ENCODE peak calls at places on chromosomes 11 and 22, in nine cellular contexts. One of them, this sample, is unnamed.

GRCh38 chr22:36103891-36104290 is 56.7 kb downstream of the APOL3 start:
- DNase-seq in Ammon's horn: no peak
- DNase-seq in activated T-helper 1 cell treated with anti-CD3 and anti-CD28 coated beads, Interleukin-12 subunit alpha, Interleukin-12 subunit beta, Interleukin-2, Interleukin-4 antibody, amounts not matched to agents 30 ng/mL and 10 ng/mL and 1 ng/mL, durations not matched to agents 14 hours and 24 hours and 36 hours: no peak
- DNase-seq in CD8-positive, alpha-beta T cell: no peak
- DNase-seq in GM13976: no peak
- DNase-seq in fibroblast of pulmonary artery: no peak
- DNase-seq in IMR-90: no peak
- DNase-seq in stimulated activated CD4-positive, alpha-beta T cell treated with anti-CD3 and anti-CD28 coated beads, TNF-alpha, amount 100 ng/mL, for 24 hours: no peak
- DNase-seq in HFFc6: no peak
- DNase-seq in this sample: no peak

GRCh38 chr11:61814958-61815789 is 1.6 kb downstream of the FADS1 start:
- DNase-seq in stimulated activated CD4-positive, alpha-beta T cell treated with anti-CD3 and anti-CD28 coated beads, TNF-alpha, amount 100 ng/mL, for 24 hours: peak; percentile 59
- DNase-seq in activated T-helper 1 cell treated with anti-CD3 and anti-CD28 coated beads, Interleukin-12 subunit alpha, Interleukin-12 subunit beta, Interleukin-2, Interleukin-4 antibody, amounts not matched to agents 30 ng/mL and 10 ng/mL and 1 ng/mL, durations not matched to agents 14 hours and 24 hours and 36 hours: peak; percentile 79
- DNase-seq in fibroblast of pulmonary artery: peak; percentile 97
- DNase-seq in HFFc6: peak; percentile 94
- DNase-seq in GM13976: peak; percentile 96
- DNase-seq in CD8-positive, alpha-beta T cell: peak; percentile 32
- DNase-seq in IMR-90: peak; percentile 95
- DNase-seq in Ammon's horn: peak; percentile 98
- DNase-seq in this sample: peak; percentile 74

GRCh38 chr11:15724611-15725010 is 609.9 kb downstream of the INSC start:
- DNase-seq in fibroblast of pulmonary artery: no peak
- DNase-seq in IMR-90: peak; percentile 67
- DNase-seq in Ammon's horn: no peak
- DNase-seq in CD8-positive, alpha-beta T cell: no peak
- DNase-seq in activated T-helper 1 cell treated with anti-CD3 and anti-CD28 coated beads, Interleukin-12 subunit alpha, Interleukin-12 subunit beta, Interleukin-2, Interleukin-4 antibody, amounts not matched to agents 30 ng/mL and 10 ng/mL and 1 ng/mL, durations not matched to agents 14 hours and 24 hours and 36 hours: no peak
- DNase-seq in GM13976: no peak
- DNase-seq in HFFc6: no peak
- DNase-seq in stimulated activated CD4-positive, alpha-beta T cell treated with anti-CD3 and anti-CD28 coated beads, TNF-alpha, amount 100 ng/mL, for 24 hours: no peak
- DNase-seq in this sample: no peak

GRCh38 chr22:46069518-46070214 is 80.7 kb upstream of the PPARA start:
- DNase-seq in activated T-helper 1 cell treated with anti-CD3 and anti-CD28 coated beads, Interleukin-12 subunit alpha, Interleukin-12 subunit beta, Interleukin-2, Interleukin-4 antibody, amounts not matched to agents 30 ng/mL and 10 ng/mL and 1 ng/mL, durations not matched to agents 14 hours and 24 hours and 36 hours: no peak
- DNase-seq in stimulated activated CD4-positive, alpha-beta T cell treated with anti-CD3 and anti-CD28 coated beads, TNF-alpha, amount 100 ng/mL, for 24 hours: peak; percentile 46
- DNase-seq in fibroblast of pulmonary artery: peak; percentile 94
- DNase-seq in Ammon's horn: peak; percentile 90
- DNase-seq in IMR-90: peak; percentile 91
- DNase-seq in CD8-positive, alpha-beta T cell: peak; percentile 43
- DNase-seq in GM13976: no peak
- DNase-seq in HFFc6: peak; percentile 85
- DNase-seq in this sample: peak; percentile 71

GRCh38 chr11:30876656-30877371 is 290.7 kb upstream of the MPPED2 start:
- DNase-seq in Ammon's horn: no peak
- DNase-seq in stimulated activated CD4-positive, alpha-beta T cell treated with anti-CD3 and anti-CD28 coated beads, TNF-alpha, amount 100 ng/mL, for 24 hours: no peak
- DNase-seq in activated T-helper 1 cell treated with anti-CD3 and anti-CD28 coated beads, Interleukin-12 subunit alpha, Interleukin-12 subunit beta, Interleukin-2, Interleukin-4 antibody, amounts not matched to agents 30 ng/mL and 10 ng/mL and 1 ng/mL, durations not matched to agents 14 hours and 24 hours and 36 hours: no peak
- DNase-seq in fibroblast of pulmonary artery: peak; percentile 62
- DNase-seq in CD8-positive, alpha-beta T cell: no peak
- DNase-seq in IMR-90: no peak
- DNase-seq in HFFc6: no peak
- DNase-seq in GM13976: no peak
- DNase-seq in this sample: no peak

GRCh38 chr22:24289781-24290181 is 19.1 kb downstream of the SPECC1L start:
- DNase-seq in activated T-helper 1 cell treated with anti-CD3 and anti-CD28 coated beads, Interleukin-12 subunit alpha, Interleukin-12 subunit beta, Interleukin-2, Interleukin-4 antibody, amounts not matched to agents 30 ng/mL and 10 ng/mL and 1 ng/mL, durations not matched to agents 14 hours and 24 hours and 36 hours: no peak
- DNase-seq in HFFc6: peak; percentile 23
- DNase-seq in fibroblast of pulmonary artery: peak; percentile 9
- DNase-seq in Ammon's horn: no peak
- DNase-seq in stimulated activated CD4-positive, alpha-beta T cell treated with anti-CD3 and anti-CD28 coated beads, TNF-alpha, amount 100 ng/mL, for 24 hours: no peak
- DNase-seq in CD8-positive, alpha-beta T cell: no peak
- DNase-seq in GM13976: no peak
- DNase-seq in IMR-90: no peak
- DNase-seq in this sample: no peak

GRCh38 chr11:4038973-4039372 is 55.6 kb upstream of the RRM1 start:
- DNase-seq in IMR-90: peak; percentile 71
- DNase-seq in GM13976: no peak
- DNase-seq in fibroblast of pulmonary artery: no peak
- DNase-seq in activated T-helper 1 cell treated with anti-CD3 and anti-CD28 coated beads, Interleukin-12 subunit alpha, Interleukin-12 subunit beta, Interleukin-2, Interleukin-4 antibody, amounts not matched to agents 30 ng/mL and 10 ng/mL and 1 ng/mL, durations not matched to agents 14 hours and 24 hours and 36 hours: no peak
- DNase-seq in HFFc6: peak; percentile 29
- DNase-seq in stimulated activated CD4-positive, alpha-beta T cell treated with anti-CD3 and anti-CD28 coated beads, TNF-alpha, amount 100 ng/mL, for 24 hours: no peak
- DNase-seq in Ammon's horn: no peak
- DNase-seq in CD8-positive, alpha-beta T cell: no peak
- DNase-seq in this sample: peak; percentile 48

GRCh38 chr11:75240381-75241035 is at the start of gene TPBGL:
- DNase-seq in activated T-helper 1 cell treated with anti-CD3 and anti-CD28 coated beads, Interleukin-12 subunit alpha, Interleukin-12 subunit beta, Interleukin-2, Interleukin-4 antibody, amounts not matched to agents 30 ng/mL and 10 ng/mL and 1 ng/mL, durations not matched to agents 14 hours and 24 hours and 36 hours: no peak
- DNase-seq in fibroblast of pulmonary artery: no peak
- DNase-seq in IMR-90: no peak
- DNase-seq in stimulated activated CD4-positive, alpha-beta T cell treated with anti-CD3 and anti-CD28 coated beads, TNF-alpha, amount 100 ng/mL, for 24 hours: peak; percentile 32
- DNase-seq in HFFc6: no peak
- DNase-seq in CD8-positive, alpha-beta T cell: no peak
- DNase-seq in GM13976: no peak
- DNase-seq in Ammon's horn: no peak
- DNase-seq in this sample: no peak

GRCh38 chr22:33325232-33326004 is 267.2 kb upstream of the SYN3 start:
- DNase-seq in fibroblast of pulmonary artery: no peak
- DNase-seq in CD8-positive, alpha-beta T cell: no peak
- DNase-seq in GM13976: peak; percentile 71
- DNase-seq in activated T-helper 1 cell treated with anti-CD3 and anti-CD28 coated beads, Interleukin-12 subunit alpha, Interleukin-12 subunit beta, Interleukin-2, Interleukin-4 antibody, amounts not matched to agents 30 ng/mL and 10 ng/mL and 1 ng/mL, durations not matched to agents 14 hours and 24 hours and 36 hours: no peak
- DNase-seq in stimulated activated CD4-positive, alpha-beta T cell treated with anti-CD3 and anti-CD28 coated beads, TNF-alpha, amount 100 ng/mL, for 24 hours: no peak
- DNase-seq in HFFc6: no peak
- DNase-seq in Ammon's horn: no peak
- DNase-seq in IMR-90: no peak
- DNase-seq in this sample: no peak

GRCh38 chr22:46212195-46212594 is 37.9 kb downstream of the CDPF1 start:
- DNase-seq in IMR-90: no peak
- DNase-seq in GM13976: no peak
- DNase-seq in Ammon's horn: no peak
- DNase-seq in stimulated activated CD4-positive, alpha-beta T cell treated with anti-CD3 and anti-CD28 coated beads, TNF-alpha, amount 100 ng/mL, for 24 hours: no peak
- DNase-seq in fibroblast of pulmonary artery: no peak
- DNase-seq in HFFc6: no peak
- DNase-seq in activated T-helper 1 cell treated with anti-CD3 and anti-CD28 coated beads, Interleukin-12 subunit alpha, Interleukin-12 subunit beta, Interleukin-2, Interleukin-4 antibody, amounts not matched to agents 30 ng/mL and 10 ng/mL and 1 ng/mL, durations not matched to agents 14 hours and 24 hours and 36 hours: no peak
- DNase-seq in CD8-positive, alpha-beta T cell: no peak
- DNase-seq in this sample: no peak

GRCh38 chr22:37913233-37913721 is 7.2 kb downstream of the MICALL1 start:
- DNase-seq in activated T-helper 1 cell treated with anti-CD3 and anti-CD28 coated beads, Interleukin-12 subunit alpha, Interleukin-12 subunit beta, Interleukin-2, Interleukin-4 antibody, amounts not matched to agents 30 ng/mL and 10 ng/mL and 1 ng/mL, durations not matched to agents 14 hours and 24 hours and 36 hours: no peak
- DNase-seq in HFFc6: no peak
- DNase-seq in fibroblast of pulmonary artery: no peak
- DNase-seq in stimulated activated CD4-positive, alpha-beta T cell treated with anti-CD3 and anti-CD28 coated beads, TNF-alpha, amount 100 ng/mL, for 24 hours: no peak
- DNase-seq in Ammon's horn: no peak
- DNase-seq in IMR-90: no peak
- DNase-seq in CD8-positive, alpha-beta T cell: no peak
- DNase-seq in GM13976: no peak
- DNase-seq in this sample: no peak

GRCh38 chr11:70270877-70271634 is 566 bp downstream of the PPFIA1 start:
- DNase-seq in GM13976: peak; percentile 75
- DNase-seq in fibroblast of pulmonary artery: peak; percentile 73
- DNase-seq in HFFc6: peak; percentile 56
- DNase-seq in CD8-positive, alpha-beta T cell: peak; percentile 54
- DNase-seq in IMR-90: peak; percentile 65
- DNase-seq in Ammon's horn: no peak
- DNase-seq in stimulated activated CD4-positive, alpha-beta T cell treated with anti-CD3 and anti-CD28 coated beads, TNF-alpha, amount 100 ng/mL, for 24 hours: peak; percentile 24
- DNase-seq in activated T-helper 1 cell treated with anti-CD3 and anti-CD28 coated beads, Interleukin-12 subunit alpha, Interleukin-12 subunit beta, Interleukin-2, Interleukin-4 antibody, amounts not matched to agents 30 ng/mL and 10 ng/mL and 1 ng/mL, durations not matched to agents 14 hours and 24 hours and 36 hours: peak; percentile 47
- DNase-seq in this sample: peak; percentile 27

GRCh38 chr11:36449566-36450390 is 60.3 kb downstream of the TRAF6 start:
- DNase-seq in activated T-helper 1 cell treated with anti-CD3 and anti-CD28 coated beads, Interleukin-12 subunit alpha, Interleukin-12 subunit beta, Interleukin-2, Interleukin-4 antibody, amounts not matched to agents 30 ng/mL and 10 ng/mL and 1 ng/mL, durations not matched to agents 14 hours and 24 hours and 36 hours: no peak
- DNase-seq in CD8-positive, alpha-beta T cell: no peak
- DNase-seq in GM13976: no peak
- DNase-seq in stimulated activated CD4-positive, alpha-beta T cell treated with anti-CD3 and anti-CD28 coated beads, TNF-alpha, amount 100 ng/mL, for 24 hours: no peak
- DNase-seq in IMR-90: no peak
- DNase-seq in HFFc6: no peak
- DNase-seq in Ammon's horn: no peak
- DNase-seq in fibroblast of pulmonary artery: peak; percentile 23
- DNase-seq in this sample: no peak

This sample was measured in brain microvascular endothelial cell.